ENCODE peak calls at places on chromosome 16, in four cellular contexts. M is DND-41, A is hepatocyte, U is adrenal gland. F is an unnamed sample.

GRCh38 chr16:59593256-59593655 is 859.1 kb upstream of the GOT2 start:
- DNase-seq in M (no peak), A (no peak), U (no peak), F (no peak)

GRCh38 chr16:6722786-6723185 is 609.9 kb upstream of the RBFOX1 start:
- DNase-seq in M (no peak), A (no peak), U (no peak), F (no peak)

GRCh38 chr16:23131436-23131835 is 17.8 kb downstream of the USP31 start:
- DNase-seq in M (no peak), A (no peak), U (no peak), F (no peak)

GRCh38 chr16:35639233-35640205 is 2180.1 kb downstream of the TP53TG3F start:
- DNase-seq in M (no peak), A (no peak), U (no peak), F (no peak)

GRCh38 chr16:50674831-50675230 is 6.3 kb downstream of the SNX20 start:
- DNase-seq in M (no peak), A (no peak), U (no peak), F (no peak)

GRCh38 chr16:82456683-82457082 is 170.1 kb upstream of the CDH13 start:
- DNase-seq in M (peak; percentile 59), A (peak; percentile 86), U (peak; percentile 30), F (peak; percentile 29)

GRCh38 chr16:62254847-62255246 is 218.6 kb upstream of the CDH8 start:
- DNase-seq in M (no peak), A (no peak), U (no peak), F (no peak)

GRCh38 chr16:69320731-69321073 is 9.6 kb downstream of the VPS4A start:
- DNase-seq in M (no peak), A (no peak), U (no peak), F (no peak)

GRCh38 chr16:47888142-47888541 is 267.7 kb downstream of the ABCC12 start:
- DNase-seq in M (no peak), A (peak; percentile 32), U (no peak), F (peak; percentile 19)

GRCh38 chr16:50154369-50154947 is 1.4 kb downstream of the TENT4B start:
- DNase-seq in M (no peak), A (peak; percentile 43), U (peak; percentile 58), F (no peak)

GRCh38 chr16:75304521-75305363 is 53.3 kb upstream of the BCAR1 start:
- DNase-seq in M (no peak), A (peak; percentile 82), U (peak; percentile 88), F (no peak)

GRCh38 chr16:89004209-89004831 is 27.3 kb upstream of the CBFA2T3 start:
- DNase-seq in M (no peak), A (peak; percentile 39), U (no peak), F (peak; percentile 45)

GRCh38 chr16:56855936-56856335 is 9.1 kb upstream of the SLC12A3 start:
- DNase-seq in M (no peak), A (no peak), U (no peak), F (no peak)

GRCh38 chr16:22306788-22307187 is 9.6 kb downstream of the POLR3E start:
- DNase-seq in M (no peak), A (no peak), U (no peak), F (no peak)

GRCh38 chr16:68792465-68793324 is 50.6 kb upstream of the TANGO6 start:
- DNase-seq in M (no peak), A (peak; percentile 66), U (no peak), F (peak; percentile 85)

GRCh38 chr16:48053346-48053745 is 102.4 kb downstream of the ABCC12 start:
- DNase-seq in M (no peak), A (peak; percentile 67), U (no peak), F (no peak)

GRCh38 chr16:31009894-31010293 is 544 bp downstream of the STX1B start:
- DNase-seq in M (no peak), A (no peak), U (no peak), F (no peak)

GRCh38 chr16:88763502-88764053 is 21.4 kb downstream of the PIEZO1 start:
- DNase-seq in M (no peak), A (peak; percentile 81), U (no peak), F (no peak)

GRCh38 chr16:58685084-58685449 is 497 bp upstream of the SLC38A7 start:
- DNase-seq in M (no peak), A (no peak), U (no peak), F (no peak)

GRCh38 chr16:67860589-67861398 is 12.1 kb upstream of the EDC4 start:
- DNase-seq in M (no peak), A (no peak), U (no peak), F (no peak)

GRCh38 chr16:89167425-89167941 is 4.1 kb upstream of the CDH15 start:
- DNase-seq in M (peak; percentile 85), A (peak; percentile 94), U (peak; percentile 93), F (peak; percentile 98)

GRCh38 chr16:57802635-57803412 is 533 bp upstream of the KIFC3 start:
- DNase-seq in M (no peak), A (peak; percentile 67), U (no peak), F (peak; percentile 71)

GRCh38 chr16:77812856-77813523 is 24.6 kb downstream of the VAT1L start:
- DNase-seq in M (no peak), A (no peak), U (no peak), F (no peak)

GRCh38 chr16:363110-364090 is 6.9 kb downstream of the MRPL28 start:
- DNase-seq in M (no peak), A (no peak), U (no peak), F (no peak)

GRCh38 chr16:72848759-72849664 is 198.9 kb downstream of the ZFHX3 start:
- DNase-seq in M (no peak), A (peak; percentile 71), U (peak; percentile 95), F (peak; percentile 73)

GRCh38 chr16:89155184-89155679 is 16.3 kb upstream of the CDH15 start:
- DNase-seq in M (no peak), A (peak; percentile 67), U (peak; percentile 58), F (peak; percentile 42)

GRCh38 chr16:59463776-59464175 is 729.7 kb upstream of the GOT2 start:
- DNase-seq in M (no peak), A (no peak), U (no peak), F (no peak)

GRCh38 chr16:25544294-25544693 is 147.5 kb upstream of the HS3ST4 start:
- DNase-seq in M (no peak), A (no peak), U (no peak), F (no peak)

GRCh38 chr16:29815032-29815721 is 775 bp upstream of the PAGR1 start:
- DNase-seq in M (peak; percentile 62), A (peak; percentile 55), U (peak; percentile 54), F (no peak)

GRCh38 chr16:22948058-22948602 is 134.2 kb downstream of the HS3ST2 start:
- DNase-seq in M (no peak), A (no peak), U (no peak), F (no peak)

GRCh38 chr16:16143038-16143763 is 80.1 kb downstream of the ABCC6 start:
- DNase-seq in M (peak; percentile 34), A (no peak), U (no peak), F (peak; percentile 16)

GRCh38 chr16:2466667-2467300 is 4.3 kb upstream of the NTN3 start:
- DNase-seq in M (peak; percentile 37), A (no peak), U (no peak), F (no peak)
- H3K4me3 ChIP-seq in M (no peak overlapping the region), A (no peak overlapping the region), U (no peak overlapping the region), F (no peak overlapping the region)

GRCh38 chr16:70523621-70524405 is at the start of gene SF3B3:
- DNase-seq in M (peak; percentile 78), A (peak; percentile 71), U (peak; percentile 60), F (peak; percentile 79)
- H3K4me3 ChIP-seq in M (peak within 1 kb of the TSS; percentile 69), A (peak within 1 kb of the TSS; percentile 84), U (peak within 1 kb of the TSS; percentile 75), F (peak within 1 kb of the TSS; percentile 99)

GRCh38 chr16:3067929-3068288 is 2.5 kb downstream of the IL32 start:
- DNase-seq in M (no peak), A (no peak), U (no peak), F (no peak)
- H3K4me3 ChIP-seq in M (no peak overlapping the region), A (no peak overlapping the region), U (no peak overlapping the region), F (no peak overlapping the region)

GRCh38 chr16:84726670-84727467 is 27.1 kb downstream of the USP10 start:
- DNase-seq in M (no peak), A (no peak), U (no peak), F (no peak)
- H3K4me3 ChIP-seq in M (no peak overlapping the region), A (no peak overlapping the region), U (no peak overlapping the region), F (no peak overlapping the region)

F was measured in SJCRH30.